ENCODE peak calls at places on chromosomes 13 and 19, in seven cellular contexts. Z is HepG2; J is activated T-helper 9 cell treated with anti-CD3 and anti-CD28 coated beads, Interleukin-2, amount 50 U/mL, for 16 hours; Y is occipital lobe; A is T-helper 22 cell; D is osteocyte; E is HEK293T. K is an unnamed sample.

GRCh38 chr19:38734426-38735256 is 9.6 kb downstream of the CAPN12 start:
- DNase-seq in Z (no peak), J (peak), Y (no peak), A (no peak), D (no peak), E (no peak), K (peak)

GRCh38 chr19:2739602-2740313 is at the start of gene SLC39A3:
- DNase-seq in Z (peak), J (peak), Y (peak), A (peak), D (peak), E (peak), K (peak)

GRCh38 chr13:50141660-50142010 is 126.4 kb downstream of the KCNRG start:
- DNase-seq in Z (no peak), J (no peak), Y (no peak), A (no peak), D (no peak), E (no peak), K (no peak)

GRCh38 chr13:47332149-47332548 is 435.3 kb upstream of the HTR2A start:
- DNase-seq in Z (no peak), J (no peak), Y (no peak), A (no peak), D (no peak), E (no peak), K (no peak)

GRCh38 chr19:6457958-6458694 is 1.5 kb downstream of the SLC25A23 start:
- DNase-seq in Z (no peak), J (no peak), Y (no peak), A (no peak), D (no peak), E (no peak), K (no peak)

GRCh38 chr19:53882391-53883050 is 524 bp downstream of the PRKCG start:
- DNase-seq in Z (no peak), J (no peak), Y (no peak), A (no peak), D (no peak), E (no peak), K (no peak)

GRCh38 chr19:36152061-36152885 is at the start of gene COX7A1:
- DNase-seq in Z (no peak), J (no peak), Y (no peak), A (no peak), D (no peak), E (no peak), K (no peak)

GRCh38 chr19:18468517-18468916 is 30.6 kb upstream of the ISYNA1 start:
- DNase-seq in Z (no peak), J (no peak), Y (no peak), A (no peak), D (no peak), E (no peak), K (no peak)

K was measured in pancreas.